ENCODE peak calls at places on chromosome 15, in five cellular contexts. P is Peyer's patch, A is uterus, M is stomach, J is IMR-90. S is an unnamed sample.

GRCh38 chr15:90046846-90047481 is 45.8 kb downstream of the ZNF710 start:
- DNase-seq in P (peak; percentile 67), A (no peak), M (peak; percentile 86), J (no peak), S (no peak)

GRCh38 chr15:34583399-34584320 is at the start of gene GOLGA8B:
- DNase-seq in P (peak; percentile 73), A (peak; percentile 64), M (peak; percentile 81), J (peak; percentile 41), S (no peak)

GRCh38 chr15:70158309-70158995 is 60.7 kb upstream of the TLE3 start:
- DNase-seq in P (no peak), A (no peak), M (no peak), J (no peak), S (no peak)

GRCh38 chr15:20341901-20342605 is 199.5 kb downstream of the GOLGA6L6 start:
- DNase-seq in P (peak; percentile 79), A (peak; percentile 65), M (peak; percentile 72), J (no peak), S (peak; percentile 100)

GRCh38 chr15:80727196-80727595 is 32.1 kb downstream of the ABHD17C start:
- DNase-seq in P (no peak), A (no peak), M (no peak), J (peak; percentile 44), S (no peak)

GRCh38 chr15:60993008-60993407 is 236.1 kb downstream of the RORA start:
- DNase-seq in P (no peak), A (no peak), M (no peak), J (peak; percentile 82), S (no peak)

GRCh38 chr15:40256642-40257235 is 17.9 kb downstream of the PAK6 start:
- DNase-seq in P (no peak), A (no peak), M (no peak), J (peak; percentile 43), S (no peak)

GRCh38 chr15:44712108-44713005 is 1.0 kb downstream of the B2M start:
- DNase-seq in P (peak; percentile 75), A (peak; percentile 63), M (peak; percentile 74), J (peak; percentile 87), S (no peak)

GRCh38 chr15:77243716-77244401 is 172.9 kb upstream of the TSPAN3 start:
- DNase-seq in P (no peak), A (no peak), M (no peak), J (no peak), S (no peak)

GRCh38 chr15:85412956-85413854 is 32.8 kb downstream of the AKAP13 start:
- DNase-seq in P (peak; percentile 84), A (peak; percentile 41), M (peak; percentile 65), J (peak; percentile 95), S (no peak)

GRCh38 chr15:43294091-43294706 is 27.5 kb upstream of the TGM5 start:
- DNase-seq in P (peak; percentile 14), A (no peak), M (no peak), J (no peak), S (no peak)

GRCh38 chr15:43299411-43299810 is 31.0 kb downstream of the LCMT2 start:
- DNase-seq in P (no peak), A (no peak), M (no peak), J (no peak), S (no peak)

GRCh38 chr15:43302155-43302554 is 28.2 kb downstream of the LCMT2 start:
- DNase-seq in P (no peak), A (no peak), M (no peak), J (no peak), S (no peak)

GRCh38 chr15:43299884-43300283 is 30.5 kb downstream of the LCMT2 start:
- DNase-seq in P (no peak), A (no peak), M (no peak), J (no peak), S (no peak)
- TF ChIP-seq POLR2A in P (no peak), A (no peak), M (no peak), J (no peak), S (no peak)

DNA sequence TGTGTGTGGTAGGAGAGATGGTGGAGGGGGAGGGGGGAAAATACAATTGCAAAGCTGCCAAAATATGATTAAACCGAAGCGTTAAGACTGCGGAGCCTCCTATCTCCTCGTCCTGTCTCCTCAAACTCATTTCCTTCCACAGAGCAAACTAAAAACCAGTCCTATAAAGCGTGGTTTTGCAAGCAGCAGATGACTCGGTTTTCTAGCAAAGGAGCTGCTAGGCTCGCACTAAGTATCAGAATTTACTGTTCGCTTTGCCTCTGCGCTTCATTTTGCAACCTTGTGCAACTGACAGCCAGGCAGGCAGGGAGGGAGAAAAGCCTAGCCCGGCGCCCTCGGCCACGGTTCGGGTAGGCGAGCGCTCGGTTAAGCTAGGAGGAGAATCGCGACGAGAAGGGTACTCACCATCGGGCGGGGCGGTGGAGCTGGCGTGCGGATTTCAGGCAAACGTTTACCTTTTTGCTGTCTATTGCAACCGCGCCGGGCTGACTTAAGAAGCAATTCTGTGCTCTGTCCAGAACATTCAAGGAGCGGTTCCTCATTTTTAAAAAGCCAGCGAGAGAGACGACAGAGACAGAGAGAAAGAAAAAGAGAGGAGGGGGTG is 3.8 kb upstream of the NR2F2 start:
- DNase-seq in P (no peak), A (peak; percentile 63), M (peak; percentile 61), J (no peak), S (no peak)
- H3K27me3 ChIP-seq in P (peaks cover 12% of the 10 kb centered on the region), A (no peaks in the 10 kb centered on the region), M (peaks cover 64% of the 10 kb centered on the region), J (no peaks in the 10 kb centered on the region), S (no peaks in the 10 kb centered on the region)

GRCh38 chr15:100602064-100602821 is at the start of the genes ASB7 and LINS1:
- DNase-seq in P (peak; percentile 100), A (peak; percentile 100), M (peak; percentile 100), J (peak; percentile 100), S (peak; percentile 100)
- TF ChIP-seq POLR2A in P (peak; percentile 35), A (no peak), M (no peak), J (no peak), S (no peak)

DNA sequence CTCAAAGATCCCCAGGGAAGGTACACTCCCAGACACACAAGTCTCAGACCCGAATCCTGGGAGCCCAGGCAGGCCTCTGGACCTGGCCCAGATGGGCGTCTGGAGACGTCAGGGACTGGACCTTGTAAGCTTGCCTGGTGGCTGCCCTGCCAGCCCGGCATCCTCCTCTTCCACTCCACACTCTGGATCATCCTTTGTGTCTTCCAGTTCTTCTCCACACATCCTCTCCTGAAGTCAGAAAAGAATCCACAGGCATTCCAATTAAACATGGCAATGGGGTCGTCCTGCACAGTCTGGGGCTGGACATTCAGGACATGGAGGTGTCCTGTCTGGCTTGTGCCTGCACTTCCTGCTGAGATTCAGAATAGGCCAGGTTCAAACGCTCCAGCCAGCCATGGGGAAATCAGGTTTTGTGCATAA is 208.8 kb upstream of the IGF1R start:
- DNase-seq in P (no peak), A (no peak), M (no peak), J (no peak), S (peak; percentile 70)
- H3K27me3 ChIP-seq in P (no peaks in the 10 kb centered on the region), A (no peaks in the 10 kb centered on the region), M (peaks cover 15% of the 10 kb centered on the region), J (peaks cover 16% of the 10 kb centered on the region), S (no peaks in the 10 kb centered on the region)

GRCh38 chr15:67175643-67176071 is 78.8 kb downstream of the AAGAB start:
- DNase-seq in P (peak; percentile 36), A (no peak), M (no peak), J (peak; percentile 69), S (no peak)

GRCh38 chr15:67173786-67174185 is 80.7 kb downstream of the AAGAB start:
- DNase-seq in P (no peak), A (no peak), M (no peak), J (no peak), S (no peak)

GRCh38 chr15:67176195-67176971 is 78.1 kb downstream of the AAGAB start:
- DNase-seq in P (no peak), A (no peak), M (peak; percentile 88), J (no peak), S (no peak)

GRCh38 chr15:67174446-67174845 is 80.0 kb downstream of the AAGAB start:
- DNase-seq in P (no peak), A (no peak), M (no peak), J (no peak), S (no peak)

DNA sequence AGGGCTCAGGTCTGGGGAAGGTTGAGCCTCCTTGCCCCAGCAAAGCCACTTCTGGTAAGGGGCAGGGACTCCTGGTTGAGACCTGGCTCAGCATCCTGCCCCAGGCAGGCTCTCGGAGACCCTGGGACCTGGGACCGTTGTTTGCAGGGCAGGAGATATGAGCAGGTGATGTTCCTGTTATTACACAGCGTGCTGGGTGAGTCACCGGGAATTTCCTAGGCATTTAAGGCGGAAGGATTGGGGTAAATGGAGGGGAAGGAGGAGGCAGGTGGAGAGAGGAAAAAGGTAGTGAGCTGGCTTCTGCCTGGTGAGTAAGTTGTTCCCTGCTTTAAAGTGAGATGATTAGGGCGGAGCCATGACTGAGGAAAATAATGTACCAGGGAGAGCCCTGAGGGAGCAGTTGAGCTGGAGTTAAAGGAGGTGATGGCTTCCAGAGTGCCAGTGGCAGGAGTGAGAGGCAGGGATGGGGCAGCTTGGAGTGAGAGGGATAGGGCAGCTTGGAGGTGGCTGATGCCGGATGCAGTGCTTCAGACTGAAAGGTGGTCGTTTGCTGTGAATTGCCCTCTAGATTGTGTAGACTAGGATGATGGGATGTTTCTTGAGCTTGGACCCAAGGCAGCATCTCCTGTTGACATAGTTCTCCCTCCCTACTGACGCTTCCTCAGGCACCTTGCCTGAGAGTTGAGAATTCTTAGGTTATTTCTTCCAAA is 79.4 kb downstream of the AAGAB start:
- DNase-seq in P (no peak), A (no peak), M (peak; percentile 44), J (peak; percentile 68), S (no peak)
- TF ChIP-seq POLR2A in P (no peak), A (no peak), M (no peak), J (peak; percentile 1), S (no peak)

DNA sequence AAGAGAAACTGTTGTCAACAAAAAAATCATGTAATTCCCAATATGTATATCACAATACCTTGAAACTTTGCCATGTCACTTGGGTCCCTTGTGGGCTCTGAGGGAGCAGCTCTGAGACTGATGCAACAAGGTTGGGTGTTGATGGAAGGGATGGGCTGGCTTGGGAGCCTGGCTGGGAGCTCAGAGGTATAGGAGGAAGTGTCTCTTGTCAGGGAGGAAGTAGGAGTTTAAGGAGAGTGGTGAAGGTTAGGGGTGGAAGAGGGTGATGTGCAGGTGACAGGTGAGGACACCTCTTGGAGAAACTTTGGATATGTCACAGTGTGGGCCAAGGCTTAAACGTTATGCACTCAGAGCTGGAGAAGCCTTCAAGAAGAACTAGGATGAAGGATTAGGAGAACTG is 2.0 kb upstream of the TM6SF1 start:
- DNase-seq in P (no peak), A (no peak), M (no peak), J (no peak), S (no peak)
- H3K27me3 ChIP-seq in P (no peaks in the 10 kb centered on the region), A (no peaks in the 10 kb centered on the region), M (peaks cover 64% of the 10 kb centered on the region), J (peaks cover 12% of the 10 kb centered on the region), S (peaks cover 7% of the 10 kb centered on the region)